ENCODE peak calls at places on chromosomes 2 and 18, in five cellular contexts. One of them, this sample, is unnamed.

GRCh38 chr18:38868757-38869156 is 1303.2 kb upstream of the CELF4 start:
- DNase-seq in PC-3: no peak
- DNase-seq in left ventricle myocardium inferior: no peak
- DNase-seq in small intestine: no peak
- DNase-seq in fibroblast of mammary gland: no peak
- DNase-seq in this sample: no peak

GRCh38 chr2:38099096-38099997 is 23.4 kb upstream of the CYP1B1 start:
- DNase-seq in small intestine: no peak
- DNase-seq in fibroblast of mammary gland: peak
- DNase-seq in left ventricle myocardium inferior: no peak
- DNase-seq in PC-3: no peak
- DNase-seq in this sample: no peak

GRCh38 chr18:13276530-13277520 is 58.3 kb downstream of the LDLRAD4 start:
- DNase-seq in PC-3: no peak
- DNase-seq in small intestine: no peak
- DNase-seq in fibroblast of mammary gland: no peak
- DNase-seq in left ventricle myocardium inferior: no peak
- DNase-seq in this sample: no peak

GRCh38 chr2:239502430-239503221 is 101.8 kb upstream of the HDAC4 start:
- DNase-seq in fibroblast of mammary gland: no peak
- DNase-seq in small intestine: no peak
- DNase-seq in left ventricle myocardium inferior: no peak
- DNase-seq in PC-3: no peak
- DNase-seq in this sample: no peak

GRCh38 chr18:28960146-28960545 is 783.2 kb upstream of the CDH2 start:
- DNase-seq in PC-3: peak
- DNase-seq in left ventricle myocardium inferior: no peak
- DNase-seq in small intestine: no peak
- DNase-seq in fibroblast of mammary gland: peak
- DNase-seq in this sample: no peak

GRCh38 chr18:30889582-30890301 is 152.8 kb downstream of the DSC3 start:
- DNase-seq in PC-3: peak
- DNase-seq in small intestine: peak
- DNase-seq in fibroblast of mammary gland: no peak
- DNase-seq in left ventricle myocardium inferior: no peak
- DNase-seq in this sample: peak

GRCh38 chr18:13217466-13217961 is 1.0 kb upstream of the LDLRAD4 start:
- DNase-seq in fibroblast of mammary gland: peak
- DNase-seq in left ventricle myocardium inferior: peak
- DNase-seq in small intestine: peak
- DNase-seq in PC-3: no peak
- DNase-seq in this sample: peak

GRCh38 chr2:235611756-235612155 is 117.9 kb downstream of the AGAP1 start:
- DNase-seq in left ventricle myocardium inferior: no peak
- DNase-seq in fibroblast of mammary gland: no peak
- DNase-seq in PC-3: no peak
- DNase-seq in small intestine: no peak
- DNase-seq in this sample: no peak

GRCh38 chr2:238339814-238340213 is 19.5 kb downstream of the TRAF3IP1 start:
- DNase-seq in small intestine: peak
- DNase-seq in left ventricle myocardium inferior: no peak
- DNase-seq in PC-3: peak
- DNase-seq in fibroblast of mammary gland: no peak
- DNase-seq in this sample: no peak

GRCh38 chr18:2776596-2776995 is 70.2 kb upstream of the EMILIN2 start:
- DNase-seq in small intestine: no peak
- DNase-seq in fibroblast of mammary gland: no peak
- DNase-seq in PC-3: peak
- DNase-seq in left ventricle myocardium inferior: no peak
- DNase-seq in this sample: peak

GRCh38 chr2:37456479-37456878 is 112.0 kb downstream of the QPCT start:
- DNase-seq in left ventricle myocardium inferior: no peak
- DNase-seq in PC-3: no peak
- DNase-seq in fibroblast of mammary gland: no peak
- DNase-seq in small intestine: peak
- DNase-seq in this sample: peak

GRCh38 chr18:74623047-74623816 is 25.6 kb downstream of the ZNF407 start:
- DNase-seq in small intestine: peak
- DNase-seq in PC-3: peak
- DNase-seq in left ventricle myocardium inferior: no peak
- DNase-seq in fibroblast of mammary gland: peak
- DNase-seq in this sample: peak

GRCh38 chr2:235514627-235515363 is 21.0 kb downstream of the AGAP1 start:
- DNase-seq in PC-3: no peak
- DNase-seq in left ventricle myocardium inferior: no peak
- DNase-seq in fibroblast of mammary gland: no peak
- DNase-seq in small intestine: peak
- DNase-seq in this sample: no peak

GRCh38 chr18:10336749-10337148 is 117.7 kb upstream of the APCDD1 start:
- DNase-seq in small intestine: no peak
- DNase-seq in fibroblast of mammary gland: no peak
- DNase-seq in PC-3: no peak
- DNase-seq in left ventricle myocardium inferior: no peak
- DNase-seq in this sample: no peak

GRCh38 chr2:119827866-119828507 is 68.3 kb downstream of the PTPN4 start:
- DNase-seq in small intestine: no peak
- DNase-seq in PC-3: peak
- DNase-seq in fibroblast of mammary gland: peak
- DNase-seq in left ventricle myocardium inferior: no peak
- DNase-seq in this sample: no peak

GRCh38 chr2:238053195-238053776 is 7.5 kb upstream of the SCLY start:
- DNase-seq in small intestine: no peak
- DNase-seq in fibroblast of mammary gland: peak
- DNase-seq in PC-3: peak
- DNase-seq in left ventricle myocardium inferior: no peak
- DNase-seq in this sample: no peak

GRCh38 chr2:68060652-68061051 is 2.2 kb downstream of the C1D start:
- DNase-seq in small intestine: no peak
- DNase-seq in fibroblast of mammary gland: peak
- DNase-seq in PC-3: no peak
- DNase-seq in left ventricle myocardium inferior: no peak
- DNase-seq in this sample: no peak

GRCh38 chr2:237964578-237965404 is 2.0 kb upstream of the UBE2F start:
- DNase-seq in left ventricle myocardium inferior: no peak
- DNase-seq in PC-3: peak
- DNase-seq in fibroblast of mammary gland: peak
- DNase-seq in small intestine: peak
- DNase-seq in this sample: no peak

GRCh38 chr2:113103958-113104627 is 23.3 kb upstream of the IL1RN start:
- DNase-seq in fibroblast of mammary gland: peak
- DNase-seq in PC-3: no peak
- DNase-seq in left ventricle myocardium inferior: no peak
- DNase-seq in small intestine: no peak
- DNase-seq in this sample: no peak

GRCh38 chr2:101241158-101241557 is 11.5 kb upstream of the CNOT11 start:
- DNase-seq in PC-3: no peak
- DNase-seq in small intestine: no peak
- DNase-seq in fibroblast of mammary gland: no peak
- DNase-seq in left ventricle myocardium inferior: no peak
- DNase-seq in this sample: no peak

GRCh38 chr18:26502834-26503233 is 45.5 kb downstream of the KCTD1 start:
- DNase-seq in fibroblast of mammary gland: no peak
- DNase-seq in left ventricle myocardium inferior: no peak
- DNase-seq in small intestine: no peak
- DNase-seq in PC-3: no peak
- DNase-seq in this sample: no peak

GRCh38 chr2:136057023-136057801 is 60.7 kb downstream of the CXCR4 start:
- DNase-seq in PC-3: no peak
- DNase-seq in left ventricle myocardium inferior: no peak
- DNase-seq in small intestine: no peak
- DNase-seq in fibroblast of mammary gland: no peak
- DNase-seq in this sample: no peak

GRCh38 chr2:70641263-70641784 is 87.7 kb upstream of the TGFA start:
- DNase-seq in small intestine: no peak
- DNase-seq in left ventricle myocardium inferior: no peak
- DNase-seq in fibroblast of mammary gland: peak
- DNase-seq in PC-3: peak
- DNase-seq in this sample: no peak

GRCh38 chr2:113273031-113273551 is 5.6 kb downstream of the PAX8 start:
- DNase-seq in PC-3: no peak
- DNase-seq in fibroblast of mammary gland: peak
- DNase-seq in left ventricle myocardium inferior: no peak
- DNase-seq in small intestine: no peak
- DNase-seq in this sample: peak

GRCh38 chr2:201257381-201257940 is 2.9 kb upstream of the CASP8 start:
- DNase-seq in left ventricle myocardium inferior: peak
- DNase-seq in PC-3: no peak
- DNase-seq in fibroblast of mammary gland: no peak
- DNase-seq in small intestine: no peak
- DNase-seq in this sample: peak

GRCh38 chr2:207154556-207155179 is 11.1 kb downstream of the KLF7 start:
- DNase-seq in left ventricle myocardium inferior: no peak
- DNase-seq in fibroblast of mammary gland: no peak
- DNase-seq in small intestine: no peak
- DNase-seq in PC-3: no peak
- DNase-seq in this sample: no peak

GRCh38 chr18:80175451-80176235 is 66.6 kb downstream of the ADNP2 start:
- DNase-seq in PC-3: no peak
- DNase-seq in left ventricle myocardium inferior: no peak
- DNase-seq in fibroblast of mammary gland: no peak
- DNase-seq in small intestine: peak
- DNase-seq in this sample: no peak

GRCh38 chr2:109535217-109535946 is 78.4 kb downstream of the SEPTIN10 start:
- DNase-seq in left ventricle myocardium inferior: no peak
- DNase-seq in fibroblast of mammary gland: no peak
- DNase-seq in PC-3: no peak
- DNase-seq in small intestine: peak
- DNase-seq in this sample: no peak

GRCh38 chr2:118881490-118882129 is 34.2 kb upstream of the EN1 start:
- DNase-seq in left ventricle myocardium inferior: no peak
- DNase-seq in fibroblast of mammary gland: peak
- DNase-seq in PC-3: peak
- DNase-seq in small intestine: peak
- DNase-seq in this sample: peak

GRCh38 chr2:227293531-227293930 is 31.5 kb upstream of the MFF start:
- DNase-seq in PC-3: no peak
- DNase-seq in small intestine: no peak
- DNase-seq in left ventricle myocardium inferior: no peak
- DNase-seq in fibroblast of mammary gland: no peak
- DNase-seq in this sample: no peak

GRCh38 chr2:134669731-134670669 is 48.8 kb downstream of the TMEM163 start:
- DNase-seq in PC-3: no peak
- DNase-seq in small intestine: peak
- DNase-seq in left ventricle myocardium inferior: no peak
- DNase-seq in fibroblast of mammary gland: no peak
- DNase-seq in this sample: no peak

GRCh38 chr2:206942799-206943478 is 3.6 kb downstream of the CPO start:
- DNase-seq in left ventricle myocardium inferior: no peak
- DNase-seq in small intestine: no peak
- DNase-seq in fibroblast of mammary gland: no peak
- DNase-seq in PC-3: no peak
- DNase-seq in this sample: no peak

GRCh38 chr2:234133004-234133403 is 82.5 kb downstream of the SPP2 start:
- DNase-seq in left ventricle myocardium inferior: no peak
- DNase-seq in fibroblast of mammary gland: peak
- DNase-seq in small intestine: no peak
- DNase-seq in PC-3: peak
- DNase-seq in this sample: no peak

GRCh38 chr2:72367530-72368225 is 220.0 kb upstream of the CYP26B1 start:
- DNase-seq in left ventricle myocardium inferior: peak
- DNase-seq in small intestine: peak
- DNase-seq in PC-3: peak
- DNase-seq in fibroblast of mammary gland: peak
- DNase-seq in this sample: no peak

GRCh38 chr2:64854773-64855237 is 134.4 kb upstream of the SLC1A4 start:
- DNase-seq in small intestine: no peak
- DNase-seq in left ventricle myocardium inferior: no peak
- DNase-seq in PC-3: no peak
- DNase-seq in fibroblast of mammary gland: peak
- DNase-seq in this sample: peak